ENCODE peak calls at places on chromosome 14, in nine cellular contexts. S is endothelial cell; A is activated naive CD4-positive, alpha-beta T cell treated with anti-CD3 and anti-CD28 coated beads, Interleukin-2, amount 10 ng/mL, durations not matched to agents 7 days and 5 days; Q is KG1; R is neural crest cell; O is NCI-H69; X is HepG2; M is SW 1271; I is stimulated activated CD4-positive, alpha-beta T cell treated with anti-CD3 and anti-CD28 coated beads, TNF-alpha, amount 100 ng/mL, for 4 hours. V is an unnamed sample.

GRCh38 chr14:103767306-103767894 is 51.8 kb downstream of the ZFYVE21 start:
- DNase-seq in S (no peak), A (no peak), Q (no peak), R (no peak), O (no peak), X (no peak), M (no peak), I (no peak), V (peak)

GRCh38 chr14:72907886-72908285 is 14.0 kb upstream of the DPF3 start:
- DNase-seq in S (no peak), A (no peak), Q (no peak), R (no peak), O (peak), X (no peak), M (no peak), I (no peak), V (no peak)

GRCh38 chr14:74569826-74570591 is 42.0 kb downstream of the LTBP2 start:
- DNase-seq in S (no peak), A (no peak), Q (no peak), R (no peak), O (peak), X (peak), M (no peak), I (no peak), V (no peak)

GRCh38 chr14:55449116-55449515 is 8.7 kb upstream of the TBPL2 start:
- DNase-seq in S (no peak), A (no peak), Q (no peak), R (no peak), O (no peak), X (no peak), M (no peak), I (no peak), V (no peak)

GRCh38 chr14:49863483-49864262 is 11.1 kb upstream of the NEMF start:
- DNase-seq in S (no peak), A (peak), Q (no peak), R (no peak), O (peak), X (no peak), M (no peak), I (no peak), V (no peak)

GRCh38 chr14:68794856-68795601 is 2.2 kb upstream of the ZFP36L1 start:
- DNase-seq in S (no peak), A (peak), Q (no peak), R (no peak), O (peak), X (no peak), M (no peak), I (no peak), V (no peak)

GRCh38 chr14:34174973-34175372 is 224.1 kb upstream of the EGLN3 start:
- DNase-seq in S (no peak), A (no peak), Q (no peak), R (no peak), O (peak), X (no peak), M (no peak), I (no peak), V (no peak)

GRCh38 chr14:60430276-60430675 is 55.6 kb downstream of the C14orf39 start:
- DNase-seq in S (no peak), A (no peak), Q (no peak), R (no peak), O (no peak), X (no peak), M (no peak), I (no peak), V (no peak)

GRCh38 chr14:76236172-76237130 is 84.7 kb downstream of the GPATCH2L start:
- DNase-seq in S (no peak), A (no peak), Q (no peak), R (no peak), O (no peak), X (no peak), M (no peak), I (no peak), V (no peak)

GRCh38 chr14:63642656-63643382 is 1.1 kb upstream of the WDR89 start:
- DNase-seq in S (no peak), A (no peak), Q (no peak), R (no peak), O (peak), X (no peak), M (no peak), I (no peak), V (no peak)

V was measured in HuH-7.5.